ENCODE peak calls at places on chromosomes 13 and 19, in eight cellular contexts. One of them, this sample, is unnamed.
A peak's percentile ranks its signal among the peaks of the same experiment; 100 is the strongest.

GRCh38 chr19:4080473-4080872 is 13.8 kb upstream of the ZBTB7A start:
- DNase-seq in hepatocyte: no peak
- DNase-seq in cardiac muscle cell: no peak
- DNase-seq in CD8-positive, alpha-beta memory T cell: no peak
- DNase-seq in GM12878: no peak
- DNase-seq in ovary: no peak
- DNase-seq in adrenal gland: no peak
- DNase-seq in CD8-positive, alpha-beta T cell: no peak
- DNase-seq in this sample: no peak

GRCh38 chr13:41257535-41257934 is 5.8 kb downstream of the MTRF1 start:
- DNase-seq in hepatocyte: no peak
- DNase-seq in cardiac muscle cell: no peak
- DNase-seq in CD8-positive, alpha-beta memory T cell: no peak
- DNase-seq in GM12878: no peak
- DNase-seq in ovary: no peak
- DNase-seq in adrenal gland: no peak
- DNase-seq in CD8-positive, alpha-beta T cell: no peak
- DNase-seq in this sample: no peak

GRCh38 chr19:39474139-39474620 is 6.5 kb upstream of the TIMM50 start:
- DNase-seq in hepatocyte: peak; percentile 74
- DNase-seq in cardiac muscle cell: peak; percentile 83
- DNase-seq in CD8-positive, alpha-beta memory T cell: peak; percentile 80
- DNase-seq in GM12878: no peak
- DNase-seq in ovary: peak; percentile 61
- DNase-seq in adrenal gland: peak; percentile 47
- DNase-seq in CD8-positive, alpha-beta T cell: peak; percentile 60
- DNase-seq in this sample: peak; percentile 74

GRCh38 chr13:61095885-61096284 is 319.8 kb downstream of the PCDH20 start:
- DNase-seq in hepatocyte: no peak
- DNase-seq in cardiac muscle cell: no peak
- DNase-seq in CD8-positive, alpha-beta memory T cell: no peak
- DNase-seq in GM12878: no peak
- DNase-seq in ovary: no peak
- DNase-seq in adrenal gland: no peak
- DNase-seq in CD8-positive, alpha-beta T cell: no peak
- DNase-seq in this sample: no peak

GRCh38 chr13:98480915-98481510 is 95.9 kb downstream of the STK24 start:
- DNase-seq in hepatocyte: no peak
- DNase-seq in cardiac muscle cell: peak; percentile 15
- DNase-seq in CD8-positive, alpha-beta memory T cell: no peak
- DNase-seq in GM12878: no peak
- DNase-seq in ovary: no peak
- DNase-seq in adrenal gland: no peak
- DNase-seq in CD8-positive, alpha-beta T cell: no peak
- DNase-seq in this sample: peak; percentile 10

GRCh38 chr19:40553885-40554857 is 22.5 kb upstream of the SHKBP1 start:
- DNase-seq in hepatocyte: no peak
- DNase-seq in cardiac muscle cell: no peak
- DNase-seq in CD8-positive, alpha-beta memory T cell: no peak
- DNase-seq in GM12878: no peak
- DNase-seq in ovary: no peak
- DNase-seq in adrenal gland: no peak
- DNase-seq in CD8-positive, alpha-beta T cell: no peak
- DNase-seq in this sample: no peak

GRCh38 chr19:7544626-7545025 is 9.1 kb downstream of the PNPLA6 start:
- DNase-seq in hepatocyte: no peak
- DNase-seq in cardiac muscle cell: no peak
- DNase-seq in CD8-positive, alpha-beta memory T cell: no peak
- DNase-seq in GM12878: no peak
- DNase-seq in ovary: no peak
- DNase-seq in adrenal gland: no peak
- DNase-seq in CD8-positive, alpha-beta T cell: no peak
- DNase-seq in this sample: no peak

GRCh38 chr19:40348961-40349507 is 539 bp downstream of the PLD3 start:
- DNase-seq in hepatocyte: peak; percentile 38
- DNase-seq in cardiac muscle cell: no peak
- DNase-seq in CD8-positive, alpha-beta memory T cell: no peak
- DNase-seq in GM12878: no peak
- DNase-seq in ovary: no peak
- DNase-seq in adrenal gland: peak; percentile 38
- DNase-seq in CD8-positive, alpha-beta T cell: no peak
- DNase-seq in this sample: peak; percentile 43

GRCh38 chr19:51194527-51195315 is 30.2 kb upstream of the CD33 start:
- DNase-seq in hepatocyte: no peak
- DNase-seq in cardiac muscle cell: no peak
- DNase-seq in CD8-positive, alpha-beta memory T cell: no peak
- DNase-seq in GM12878: peak; percentile 30
- DNase-seq in ovary: no peak
- DNase-seq in adrenal gland: no peak
- DNase-seq in CD8-positive, alpha-beta T cell: no peak
- DNase-seq in this sample: no peak

GRCh38 chr19:18905058-18905456 is 9.1 kb upstream of the CERS1 start:
- DNase-seq in hepatocyte: peak; percentile 4
- DNase-seq in cardiac muscle cell: no peak
- DNase-seq in CD8-positive, alpha-beta memory T cell: no peak
- DNase-seq in GM12878: no peak
- DNase-seq in ovary: no peak
- DNase-seq in adrenal gland: no peak
- DNase-seq in CD8-positive, alpha-beta T cell: no peak
- DNase-seq in this sample: no peak

GRCh38 chr19:18901503-18901890 is 5.5 kb upstream of the CERS1 start:
- DNase-seq in hepatocyte: no peak
- DNase-seq in cardiac muscle cell: no peak
- DNase-seq in CD8-positive, alpha-beta memory T cell: no peak
- DNase-seq in GM12878: no peak
- DNase-seq in ovary: no peak
- DNase-seq in adrenal gland: no peak
- DNase-seq in CD8-positive, alpha-beta T cell: no peak
- DNase-seq in this sample: no peak

GRCh38 chr19:18905520-18906236 is 9.7 kb upstream of the CERS1 start:
- DNase-seq in hepatocyte: no peak
- DNase-seq in cardiac muscle cell: no peak
- DNase-seq in CD8-positive, alpha-beta memory T cell: no peak
- DNase-seq in GM12878: no peak
- DNase-seq in ovary: no peak
- DNase-seq in adrenal gland: no peak
- DNase-seq in CD8-positive, alpha-beta T cell: no peak
- DNase-seq in this sample: no peak

GRCh38 chr19:18904334-18905057 is 8.5 kb upstream of the CERS1 start:
- DNase-seq in hepatocyte: no peak
- DNase-seq in cardiac muscle cell: no peak
- DNase-seq in CD8-positive, alpha-beta memory T cell: no peak
- DNase-seq in GM12878: no peak
- DNase-seq in ovary: no peak
- DNase-seq in adrenal gland: no peak
- DNase-seq in CD8-positive, alpha-beta T cell: no peak
- DNase-seq in this sample: no peak

DNA sequence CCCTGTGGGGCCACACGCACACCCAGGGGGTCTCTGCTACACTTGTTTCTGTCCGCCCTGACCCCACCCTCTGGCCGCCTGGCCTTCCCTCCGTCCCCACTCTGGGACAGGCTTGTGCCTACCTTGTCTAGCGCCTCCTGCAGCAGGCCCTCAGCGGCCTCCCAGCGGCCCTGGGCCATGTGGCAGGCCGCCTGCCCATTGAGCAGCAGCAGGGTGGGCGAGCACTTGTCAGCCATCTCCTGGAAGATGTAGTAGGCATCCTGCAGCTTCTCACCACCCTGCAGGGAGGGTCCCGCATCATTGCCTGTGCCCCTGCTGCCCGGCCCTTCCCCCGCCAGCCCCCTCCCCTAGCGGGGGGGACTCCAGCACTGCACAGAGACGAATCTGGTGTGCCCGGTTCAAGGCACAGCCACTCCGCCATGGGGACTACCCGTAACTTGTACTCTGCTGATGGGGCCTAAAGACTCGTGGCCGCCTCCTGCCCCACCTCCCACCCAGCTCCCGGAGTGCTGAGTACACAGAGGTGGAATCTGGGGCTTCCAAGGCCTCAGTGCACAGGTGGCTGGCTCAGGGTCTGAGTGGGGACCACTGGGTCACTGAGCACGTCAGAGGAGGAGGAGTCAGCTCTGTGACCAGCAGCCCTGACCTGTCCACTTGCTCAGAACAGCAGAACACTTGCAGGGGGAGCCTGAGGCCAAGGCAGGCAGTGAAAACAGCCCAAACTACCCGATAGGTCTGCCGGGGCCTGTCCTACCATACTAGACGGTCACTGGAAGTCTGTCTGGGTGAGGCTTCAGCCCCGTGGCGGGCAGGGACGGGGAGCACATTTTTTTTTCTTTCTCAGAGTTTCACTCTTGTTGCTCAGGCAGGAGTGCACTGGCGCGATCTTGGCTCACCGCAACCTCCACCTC is 7.4 kb upstream of the CERS1 start:
- DNase-seq in hepatocyte: no peak
- DNase-seq in cardiac muscle cell: no peak
- DNase-seq in CD8-positive, alpha-beta memory T cell: no peak
- DNase-seq in GM12878: no peak
- DNase-seq in ovary: no peak
- DNase-seq in adrenal gland: no peak
- DNase-seq in CD8-positive, alpha-beta T cell: no peak
- DNase-seq in this sample: no peak
- H3K36me3 ChIP-seq in hepatocyte: no peaks in the 10 kb centered on the region
- H3K36me3 ChIP-seq in cardiac muscle cell: peaks cover 3% of the 10 kb centered on the region
- H3K36me3 ChIP-seq in CD8-positive, alpha-beta memory T cell: peaks cover 26% of the 10 kb centered on the region
- H3K36me3 ChIP-seq in GM12878: peaks cover 2% of the 10 kb centered on the region
- H3K36me3 ChIP-seq in ovary: no peaks in the 10 kb centered on the region
- H3K36me3 ChIP-seq in adrenal gland: peaks cover 55% of the 10 kb centered on the region
- H3K36me3 ChIP-seq in CD8-positive, alpha-beta T cell: peaks cover 24% of the 10 kb centered on the region
- H3K36me3 ChIP-seq in this sample: peaks cover 62% of the 10 kb centered on the region

GRCh38 chr13:80340643-80341097 is 256 bp downstream of the SPRY2 start:
- DNase-seq in hepatocyte: no peak
- DNase-seq in cardiac muscle cell: no peak
- DNase-seq in CD8-positive, alpha-beta memory T cell: no peak
- DNase-seq in GM12878: no peak
- DNase-seq in ovary: no peak
- DNase-seq in adrenal gland: no peak
- DNase-seq in CD8-positive, alpha-beta T cell: no peak
- DNase-seq in this sample: no peak

GRCh38 chr13:80339841-80340642 is 884 bp downstream of the SPRY2 start:
- DNase-seq in hepatocyte: peak; percentile 60
- DNase-seq in cardiac muscle cell: peak; percentile 59
- DNase-seq in CD8-positive, alpha-beta memory T cell: no peak
- DNase-seq in GM12878: no peak
- DNase-seq in ovary: peak; percentile 48
- DNase-seq in adrenal gland: peak; percentile 65
- DNase-seq in CD8-positive, alpha-beta T cell: no peak
- DNase-seq in this sample: peak; percentile 69

GRCh38 chr13:80342541-80343371 is 1.8 kb upstream of the SPRY2 start:
- DNase-seq in hepatocyte: peak; percentile 89
- DNase-seq in cardiac muscle cell: peak; percentile 87
- DNase-seq in CD8-positive, alpha-beta memory T cell: peak; percentile 68
- DNase-seq in GM12878: no peak
- DNase-seq in ovary: peak; percentile 79
- DNase-seq in adrenal gland: peak; percentile 83
- DNase-seq in CD8-positive, alpha-beta T cell: peak; percentile 52
- DNase-seq in this sample: peak; percentile 91

GRCh38 chr13:80341771-80342271 is 895 bp upstream of the SPRY2 start:
- DNase-seq in hepatocyte: peak; percentile 68
- DNase-seq in cardiac muscle cell: peak; percentile 80
- DNase-seq in CD8-positive, alpha-beta memory T cell: no peak
- DNase-seq in GM12878: no peak
- DNase-seq in ovary: peak; percentile 44
- DNase-seq in adrenal gland: peak; percentile 55
- DNase-seq in CD8-positive, alpha-beta T cell: no peak
- DNase-seq in this sample: peak; percentile 56

GRCh38 chr13:80341098-80341701 is at the start of gene SPRY2:
- DNase-seq in hepatocyte: peak; percentile 97
- DNase-seq in cardiac muscle cell: peak; percentile 97
- DNase-seq in CD8-positive, alpha-beta memory T cell: no peak
- DNase-seq in GM12878: no peak
- DNase-seq in ovary: peak; percentile 88
- DNase-seq in adrenal gland: peak; percentile 94
- DNase-seq in CD8-positive, alpha-beta T cell: no peak
- DNase-seq in this sample: peak; percentile 98
- H3K4me3 ChIP-seq in hepatocyte: peak within 1 kb of the TSS; percentile 98
- H3K4me3 ChIP-seq in cardiac muscle cell: peak within 1 kb of the TSS; percentile 98
- H3K4me3 ChIP-seq in CD8-positive, alpha-beta memory T cell: peak within 1 kb of the TSS; percentile 37
- H3K4me3 ChIP-seq in GM12878: peak within 1 kb of the TSS; percentile 70
- H3K4me3 ChIP-seq in ovary: peak within 1 kb of the TSS; percentile 64
- H3K4me3 ChIP-seq in adrenal gland: peak within 1 kb of the TSS; percentile 72
- H3K4me3 ChIP-seq in CD8-positive, alpha-beta T cell: peak within 1 kb of the TSS; percentile 42
- H3K4me3 ChIP-seq in this sample: peak within 1 kb of the TSS; percentile 91

GRCh38 chr19:54376610-54377009 is 11.9 kb upstream of the LAIR1 start:
- DNase-seq in hepatocyte: no peak
- DNase-seq in cardiac muscle cell: no peak
- DNase-seq in CD8-positive, alpha-beta memory T cell: no peak
- DNase-seq in GM12878: no peak
- DNase-seq in ovary: no peak
- DNase-seq in adrenal gland: no peak
- DNase-seq in CD8-positive, alpha-beta T cell: no peak
- DNase-seq in this sample: no peak

GRCh38 chr19:54379187-54379678 is 14.5 kb upstream of the LAIR1 start:
- DNase-seq in hepatocyte: no peak
- DNase-seq in cardiac muscle cell: no peak
- DNase-seq in CD8-positive, alpha-beta memory T cell: no peak
- DNase-seq in GM12878: no peak
- DNase-seq in ovary: no peak
- DNase-seq in adrenal gland: no peak
- DNase-seq in CD8-positive, alpha-beta T cell: no peak
- DNase-seq in this sample: no peak

GRCh38 chr19:54369082-54369691 is 4.5 kb upstream of the LAIR1 start:
- DNase-seq in hepatocyte: no peak
- DNase-seq in cardiac muscle cell: no peak
- DNase-seq in CD8-positive, alpha-beta memory T cell: no peak
- DNase-seq in GM12878: no peak
- DNase-seq in ovary: no peak
- DNase-seq in adrenal gland: no peak
- DNase-seq in CD8-positive, alpha-beta T cell: no peak
- DNase-seq in this sample: no peak

DNA sequence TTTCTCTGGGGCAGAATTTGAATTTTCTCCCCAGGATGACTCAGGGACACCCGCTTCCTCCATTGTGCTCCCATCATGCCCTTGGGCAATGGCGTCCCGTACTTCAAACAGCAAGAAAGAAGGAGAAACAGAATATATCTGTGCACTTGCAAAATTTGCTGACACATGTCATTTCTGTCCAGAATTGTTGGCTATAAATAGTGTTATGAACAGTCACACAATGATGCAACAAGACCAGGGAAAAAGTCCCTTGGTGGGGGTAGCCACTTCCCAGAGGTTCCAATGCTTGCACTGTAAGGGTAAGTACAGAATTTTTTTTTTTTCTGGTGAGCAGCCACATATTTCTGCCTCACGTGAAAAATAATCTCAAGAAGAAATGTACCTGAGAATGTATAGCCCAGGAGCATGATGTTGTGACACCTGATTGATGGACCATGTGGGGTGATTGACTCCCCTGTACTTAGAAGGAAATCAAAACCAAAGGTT is 9.1 kb upstream of the LAIR1 start:
- DNase-seq in hepatocyte: no peak
- DNase-seq in cardiac muscle cell: no peak
- DNase-seq in CD8-positive, alpha-beta memory T cell: no peak
- DNase-seq in GM12878: no peak
- DNase-seq in ovary: no peak
- DNase-seq in adrenal gland: no peak
- DNase-seq in CD8-positive, alpha-beta T cell: no peak
- DNase-seq in this sample: no peak
- H3K4me1 ChIP-seq in hepatocyte: no peaks in the 10 kb centered on the region
- H3K4me1 ChIP-seq in cardiac muscle cell: no peaks in the 10 kb centered on the region
- H3K4me1 ChIP-seq in CD8-positive, alpha-beta memory T cell: peaks cover 75% of the 10 kb centered on the region
- H3K4me1 ChIP-seq in GM12878: peaks cover 9% of the 10 kb centered on the region
- H3K4me1 ChIP-seq in ovary: no peaks in the 10 kb centered on the region
- H3K4me1 ChIP-seq in adrenal gland: no peaks in the 10 kb centered on the region
- H3K4me1 ChIP-seq in CD8-positive, alpha-beta T cell: peaks cover 82% of the 10 kb centered on the region
- H3K4me1 ChIP-seq in this sample: peaks cover 10% of the 10 kb centered on the region

GRCh38 chr19:517721-518136 is 10.4 kb downstream of the TPGS1 start:
- DNase-seq in hepatocyte: peak; percentile 55
- DNase-seq in cardiac muscle cell: no peak
- DNase-seq in CD8-positive, alpha-beta memory T cell: no peak
- DNase-seq in GM12878: no peak
- DNase-seq in ovary: no peak
- DNase-seq in adrenal gland: no peak
- DNase-seq in CD8-positive, alpha-beta T cell: no peak
- DNase-seq in this sample: no peak
- H3K36me3 ChIP-seq in hepatocyte: no peaks in the 10 kb centered on the region
- H3K36me3 ChIP-seq in cardiac muscle cell: no peaks in the 10 kb centered on the region
- H3K36me3 ChIP-seq in CD8-positive, alpha-beta memory T cell: no peaks in the 10 kb centered on the region
- H3K36me3 ChIP-seq in GM12878: no peaks in the 10 kb centered on the region
- H3K36me3 ChIP-seq in ovary: no peaks in the 10 kb centered on the region
- H3K36me3 ChIP-seq in adrenal gland: no peaks in the 10 kb centered on the region
- H3K36me3 ChIP-seq in CD8-positive, alpha-beta T cell: no peaks in the 10 kb centered on the region
- H3K36me3 ChIP-seq in this sample: peaks cover 12% of the 10 kb centered on the region

This sample was measured in adipocyte.